ENCODE peak calls at places on chromosome 19, in nine cellular contexts. D is tibial nerve, Y is NB4, E is erythroblast, I is right lobe of liver, N is breast epithelium, X is H1, H is spleen, O is vagina. Z is an unnamed sample.

GRCh38 chr19:39155741-39156140 is 30.2 kb downstream of the PAK4 start:
- DNase-seq in D (no peak), Y (no peak), E (no peak), I (peak), N (no peak), X (no peak), H (no peak), O (no peak), Z (no peak)

GRCh38 chr19:34241513-34242337 is 12.6 kb upstream of the GARRE1 start:
- DNase-seq in D (no peak), Y (peak), E (peak), I (no peak), N (no peak), X (peak), H (no peak), O (no peak), Z (no peak)

GRCh38 chr19:33064778-33065550 is at the start of gene RHPN2:
- DNase-seq in D (peak), Y (peak), E (peak), I (peak), N (no peak), X (no peak), H (peak), O (no peak), Z (peak)

GRCh38 chr19:3270908-3271307 is 46.4 kb downstream of the CELF5 start:
- DNase-seq in D (no peak), Y (peak), E (peak), I (no peak), N (no peak), X (no peak), H (no peak), O (no peak), Z (peak)

GRCh38 chr19:38842439-38843174 is 7.2 kb downstream of the HNRNPL start:
- DNase-seq in D (no peak), Y (no peak), E (no peak), I (no peak), N (no peak), X (no peak), H (peak), O (no peak), Z (no peak)

GRCh38 chr19:1923319-1923718 is 17.7 kb upstream of the CSNK1G2 start:
- DNase-seq in D (no peak), Y (no peak), E (no peak), I (no peak), N (no peak), X (no peak), H (no peak), O (no peak), Z (no peak)

GRCh38 chr19:47124937-47125668 is 5.5 kb upstream of the SAE1 start:
- DNase-seq in D (no peak), Y (peak), E (peak), I (no peak), N (no peak), X (no peak), H (no peak), O (no peak), Z (no peak)

GRCh38 chr19:33413426-33413725 is 39.9 kb downstream of the CEBPG start:
- DNase-seq in D (no peak), Y (no peak), E (no peak), I (no peak), N (no peak), X (no peak), H (no peak), O (no peak), Z (no peak)

GRCh38 chr19:54502518-54503048 is at the start of gene LAIR2:
- DNase-seq in D (no peak), Y (no peak), E (no peak), I (no peak), N (no peak), X (no peak), H (no peak), O (no peak), Z (no peak)

GRCh38 chr19:56837492-56837891 is 3.0 kb downstream of the PEG3 start:
- DNase-seq in D (peak), Y (no peak), E (peak), I (peak), N (peak), X (no peak), H (peak), O (no peak), Z (no peak)

GRCh38 chr19:19205416-19206410 is 2.5 kb upstream of the NR2C2AP start:
- DNase-seq in D (no peak), Y (no peak), E (no peak), I (no peak), N (no peak), X (no peak), H (no peak), O (no peak), Z (no peak)

GRCh38 chr19:23999821-24000610 is 85.3 kb downstream of the ZNF726 start:
- DNase-seq in D (no peak), Y (no peak), E (no peak), I (no peak), N (no peak), X (no peak), H (no peak), O (no peak), Z (no peak)

GRCh38 chr19:40716031-40716654 is 543 bp downstream of the COQ8B start:
- DNase-seq in D (no peak), Y (no peak), E (peak), I (no peak), N (no peak), X (no peak), H (peak), O (no peak), Z (peak)

GRCh38 chr19:14393303-14393702 is 12.1 kb downstream of the ADGRE5 start:
- DNase-seq in D (no peak), Y (no peak), E (no peak), I (no peak), N (no peak), X (no peak), H (no peak), O (no peak), Z (no peak)

GRCh38 chr19:13839193-13839937 is 37.6 kb upstream of the NANOS3 start:
- DNase-seq in D (peak), Y (peak), E (peak), I (peak), N (peak), X (no peak), H (peak), O (no peak), Z (no peak)

GRCh38 chr19:1474011-1474764 is 4.8 kb downstream of the C19orf25 start:
- DNase-seq in D (no peak), Y (no peak), E (no peak), I (no peak), N (no peak), X (no peak), H (no peak), O (no peak), Z (peak)

GRCh38 chr19:12913011-12913561 is 6.0 kb downstream of the SYCE2 start:
- DNase-seq in D (peak), Y (no peak), E (no peak), I (peak), N (peak), X (no peak), H (no peak), O (no peak), Z (no peak)

GRCh38 chr19:16185123-16185924 is at the start of gene FAM32A:
- DNase-seq in D (peak), Y (peak), E (peak), I (peak), N (peak), X (peak), H (peak), O (no peak), Z (peak)

GRCh38 chr19:1082928-1083816 is 12.0 kb downstream of the POLR2E start:
- DNase-seq in D (no peak), Y (no peak), E (no peak), I (no peak), N (no peak), X (no peak), H (peak), O (no peak), Z (no peak)

GRCh38 chr19:56015756-56016155 is 29.2 kb downstream of the NLRP5 start:
- DNase-seq in D (no peak), Y (peak), E (peak), I (no peak), N (no peak), X (no peak), H (no peak), O (no peak), Z (peak)

GRCh38 chr19:34482380-34483250 is 1.1 kb downstream of the WTIP start:
- DNase-seq in D (no peak), Y (no peak), E (no peak), I (no peak), N (no peak), X (no peak), H (no peak), O (no peak), Z (no peak)

GRCh38 chr19:49924004-49924880 is 4.8 kb upstream of the ATF5 start:
- DNase-seq in D (no peak), Y (no peak), E (peak), I (peak), N (no peak), X (no peak), H (no peak), O (no peak), Z (no peak)

GRCh38 chr19:13748169-13748884 is 16.0 kb upstream of the MRI1 start:
- DNase-seq in D (no peak), Y (no peak), E (peak), I (no peak), N (no peak), X (no peak), H (no peak), O (no peak), Z (no peak)

GRCh38 chr19:54390942-54391577 is 24.2 kb upstream of the TTYH1 start:
- DNase-seq in D (no peak), Y (peak), E (peak), I (no peak), N (no peak), X (no peak), H (no peak), O (no peak), Z (no peak)

GRCh38 chr19:38759590-38760003 is 13.7 kb downstream of the LGALS7 start:
- DNase-seq in D (no peak), Y (no peak), E (no peak), I (peak), N (peak), X (no peak), H (no peak), O (no peak), Z (no peak)

GRCh38 chr19:8526345-8527062 is 12.5 kb upstream of the ZNF414 start:
- DNase-seq in D (peak), Y (peak), E (no peak), I (peak), N (peak), X (peak), H (peak), O (no peak), Z (peak)

GRCh38 chr19:49272204-49272603 is 52.8 kb downstream of the SLC6A16 start:
- DNase-seq in D (no peak), Y (no peak), E (no peak), I (no peak), N (no peak), X (no peak), H (no peak), O (no peak), Z (no peak)

GRCh38 chr19:13718733-13719132 is 45.6 kb upstream of the MRI1 start:
- DNase-seq in D (no peak), Y (peak), E (peak), I (no peak), N (no peak), X (peak), H (no peak), O (no peak), Z (no peak)

GRCh38 chr19:6717036-6717435 is 3.4 kb downstream of the C3 start:
- DNase-seq in D (no peak), Y (no peak), E (no peak), I (no peak), N (no peak), X (no peak), H (no peak), O (no peak), Z (no peak)

GRCh38 chr19:1007399-1007745 is 7.2 kb downstream of the GRIN3B start:
- DNase-seq in D (no peak), Y (no peak), E (no peak), I (no peak), N (no peak), X (no peak), H (no peak), O (no peak), Z (no peak)

GRCh38 chr19:36213793-36214387 is 575 bp downstream of the ZNF565 start:
- DNase-seq in D (no peak), Y (no peak), E (no peak), I (no peak), N (no peak), X (no peak), H (no peak), O (no peak), Z (no peak)

GRCh38 chr19:52692431-52693008 is 42.3 kb downstream of the ZNF611 start:
- DNase-seq in D (no peak), Y (no peak), E (no peak), I (no peak), N (no peak), X (no peak), H (no peak), O (no peak), Z (no peak)

GRCh38 chr19:52689804-52690394 is 44.9 kb downstream of the ZNF611 start:
- DNase-seq in D (peak), Y (peak), E (peak), I (peak), N (peak), X (no peak), H (peak), O (no peak), Z (no peak)

GRCh38 chr19:52691215-52691610 is 43.6 kb downstream of the ZNF611 start:
- DNase-seq in D (no peak), Y (no peak), E (no peak), I (no peak), N (no peak), X (no peak), H (no peak), O (no peak), Z (no peak)

GRCh38 chr19:52691737-52692136 is 43.1 kb downstream of the ZNF611 start:
- DNase-seq in D (no peak), Y (no peak), E (no peak), I (no peak), N (no peak), X (no peak), H (no peak), O (no peak), Z (no peak)

DNA sequence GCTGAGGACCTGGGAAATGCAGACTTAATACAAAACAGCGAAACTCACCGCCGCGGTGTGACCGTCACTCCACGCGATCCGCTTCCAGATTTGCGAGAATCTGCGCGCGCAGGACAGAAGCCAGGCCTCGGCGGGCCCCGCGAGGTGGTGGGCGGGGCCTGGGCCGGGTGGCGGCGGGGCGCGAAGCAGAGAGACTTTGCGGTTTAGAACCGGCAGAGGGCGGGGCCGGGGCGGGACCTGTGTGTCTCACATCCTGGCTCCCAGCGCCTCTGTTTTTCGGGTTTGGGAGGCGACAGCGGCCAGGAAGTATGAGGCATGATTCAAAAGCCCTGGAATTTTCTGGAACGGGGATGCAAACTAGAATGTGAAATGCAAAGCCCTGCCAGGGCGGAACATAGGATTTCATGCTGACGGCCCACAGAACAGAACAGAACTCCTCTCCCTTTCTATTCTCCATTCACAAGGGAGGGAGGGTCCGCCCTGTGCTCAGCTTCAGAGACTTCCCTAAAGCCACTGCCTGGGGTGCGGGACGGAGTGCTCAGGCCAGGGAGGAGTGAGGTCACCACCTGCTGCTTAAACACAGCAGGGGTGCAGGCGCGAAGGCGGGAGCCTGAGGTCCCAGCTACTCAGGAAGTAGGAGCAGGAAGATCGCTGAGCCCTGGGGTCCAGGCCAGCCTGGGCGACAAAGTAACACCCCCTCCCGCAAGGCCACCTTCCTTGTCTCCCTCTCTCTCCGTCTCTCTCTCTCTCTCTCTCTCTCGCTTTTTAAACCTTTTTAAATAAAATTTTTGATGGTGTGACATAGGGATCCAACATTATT is 44.2 kb downstream of the ZNF611 start:
- DNase-seq in D (peak), Y (peak), E (peak), I (peak), N (peak), X (peak), H (peak), O (peak), Z (peak)
- TF ChIP-seq POLR2A in D (peak), Y (peak), E (peak), I (peak), N (peak), X (no peak), H (no peak), O (peak), Z (peak)

GRCh38 chr19:45476349-45476717 is 8.5 kb downstream of the FOSB start:
- DNase-seq in D (no peak), Y (no peak), E (no peak), I (no peak), N (no peak), X (no peak), H (no peak), O (no peak), Z (no peak)
- TF ChIP-seq POLR2A in D (no peak), Y (no peak), E (no peak), I (no peak), N (no peak), X (no peak), H (no peak), O (no peak), Z (no peak)

GRCh38 chr19:5110546-5110945 is 141.6 kb downstream of the KDM4B start:
- DNase-seq in D (no peak), Y (no peak), E (no peak), I (no peak), N (no peak), X (no peak), H (no peak), O (no peak), Z (no peak)
- TF ChIP-seq POLR2A in D (no peak), Y (no peak), E (no peak), I (no peak), N (no peak), X (no peak), H (no peak), O (no peak), Z (no peak)

GRCh38 chr19:9819590-9819898 is 665 bp upstream of the FBXL12 start:
- DNase-seq in D (no peak), Y (no peak), E (no peak), I (no peak), N (no peak), X (no peak), H (no peak), O (no peak), Z (peak)
- TF ChIP-seq POLR2A in D (no peak), Y (peak), E (no peak), I (no peak), N (no peak), X (no peak), H (no peak), O (no peak), Z (no peak)